ENCODE peak calls at places on chromosomes 4 and X, in nine cellular contexts. O, G, J, S, Q, X, A, U and L are unnamed samples.

GRCh38 chr4:169143335-169143734 is 127.4 kb downstream of the SH3RF1 start:
- DNase-seq in O (no peak), G (no peak), J (no peak), S (no peak), Q (no peak), X (no peak), A (no peak), U (no peak), L (no peak)

GRCh38 chr4:107989537-107990386 is at the start of gene HADH:
- DNase-seq in O (no peak), G (peak), J (peak), S (peak), Q (peak), X (peak), A (peak), U (peak), L (peak)

GRCh38 chrX:133437356-133437755 is 22.1 kb upstream of the GPC4 start:
- DNase-seq in O (no peak), G (peak), J (no peak), S (no peak), Q (no peak), X (no peak), A (no peak), U (no peak), L (no peak)

GRCh38 chr4:184746532-184746870 is 12.6 kb upstream of the CENPU start:
- DNase-seq in O (no peak), G (peak), J (peak), S (no peak), Q (no peak), X (peak), A (no peak), U (no peak), L (peak)

GRCh38 chr4:100462206-100462605 is 55.6 kb downstream of the EMCN start:
- DNase-seq in O (no peak), G (no peak), J (peak), S (no peak), Q (no peak), X (no peak), A (no peak), U (peak), L (no peak)

GRCh38 chrX:23900220-23900797 is 7.4 kb downstream of the APOO start:
- DNase-seq in O (no peak), G (no peak), J (no peak), S (no peak), Q (no peak), X (no peak), A (no peak), U (no peak), L (peak)

GRCh38 chrX:27815209-27815608 is 7.4 kb downstream of the MAGEB10 start:
- DNase-seq in O (no peak), G (no peak), J (no peak), S (no peak), Q (no peak), X (no peak), A (no peak), U (no peak), L (no peak)

GRCh38 chrX:16892504-16893362 is 22.6 kb upstream of the RBBP7 start:
- DNase-seq in O (no peak), G (peak), J (peak), S (peak), Q (peak), X (peak), A (peak), U (peak), L (peak)

GRCh38 chr4:129429566-129430339 is 333.8 kb downstream of the C4orf33 start:
- DNase-seq in O (no peak), G (no peak), J (peak), S (no peak), Q (no peak), X (no peak), A (no peak), U (no peak), L (no peak)

GRCh38 chr4:109355835-109356234 is 53.4 kb upstream of the COL25A1 start:
- DNase-seq in O (no peak), G (no peak), J (no peak), S (peak), Q (no peak), X (no peak), A (no peak), U (no peak), L (no peak)

GRCh38 chrX:42992199-42992943 is 214.4 kb upstream of the PPP1R2C start:
- DNase-seq in O (peak), G (no peak), J (no peak), S (no peak), Q (no peak), X (no peak), A (no peak), U (peak), L (no peak)

GRCh38 chr4:103478729-103479128 is 241.1 kb downstream of the TACR3 start:
- DNase-seq in O (no peak), G (no peak), J (no peak), S (peak), Q (no peak), X (no peak), A (no peak), U (no peak), L (no peak)

GRCh38 chr4:166724369-166724768 is 509.9 kb downstream of the SPOCK3 start:
- DNase-seq in O (no peak), G (no peak), J (no peak), S (no peak), Q (no peak), X (peak), A (no peak), U (no peak), L (no peak)

GRCh38 chrX:6959006-6959405 is 188.5 kb upstream of the STS start:
- DNase-seq in O (no peak), G (no peak), J (no peak), S (no peak), Q (no peak), X (no peak), A (no peak), U (no peak), L (no peak)

GRCh38 chr4:121256346-121256745 is 92.2 kb upstream of the TNIP3 start:
- DNase-seq in O (peak), G (no peak), J (peak), S (peak), Q (peak), X (no peak), A (no peak), U (peak), L (no peak)

GRCh38 chr4:108072300-108072699 is 82.6 kb downstream of the HADH start:
- DNase-seq in O (no peak), G (no peak), J (no peak), S (peak), Q (peak), X (peak), A (no peak), U (no peak), L (no peak)

GRCh38 chrX:53939127-53939526 is 105.1 kb downstream of the PHF8 start:
- DNase-seq in O (no peak), G (no peak), J (no peak), S (peak), Q (no peak), X (no peak), A (no peak), U (no peak), L (no peak)

GRCh38 chr4:185881427-185881826 is 69.4 kb upstream of the SORBS2 start:
- DNase-seq in O (peak), G (no peak), J (peak), S (no peak), Q (no peak), X (no peak), A (no peak), U (no peak), L (no peak)